ENCODE peak calls at places on chromosomes 3 and 15, in four cellular contexts. O is K562, H is HepG2, P is IMR-90. W is an unnamed sample.

GRCh38 chr3:101311676-101312075 is 8.7 kb downstream of the IMPG2 start:
- DNase-seq in O (no peak), P (no peak), H (no peak), W (no peak)

GRCh38 chr3:143757691-143758090 is 90.6 kb downstream of the SLC9A9 start:
- DNase-seq in H (no peak), P (no peak), O (no peak), W (no peak)

GRCh38 chr3:174846055-174846454 is 13.1 kb upstream of the NAALADL2 start:
- DNase-seq in O (no peak), H (no peak), P (no peak), W (no peak)

GRCh38 chr15:78170848-78171773 is 21.9 kb downstream of the IDH3A start:
- DNase-seq in P (no peak), H (no peak), O (no peak), W (no peak)

GRCh38 chr15:99106417-99107220 is 1.7 kb downstream of the SYNM start:
- DNase-seq in P (peak), O (no peak), H (no peak), W (no peak)

GRCh38 chr15:68668926-68669600 is 90.3 kb downstream of the CORO2B start:
- DNase-seq in P (no peak), O (no peak), H (no peak), W (no peak)

GRCh38 chr3:134351421-134351820 is 22.8 kb downstream of the AMOTL2 start:
- DNase-seq in O (no peak), H (no peak), P (no peak), W (no peak)

GRCh38 chr3:180744226-180744625 is 64.9 kb upstream of the CCDC39 start:
- DNase-seq in O (no peak), P (no peak), H (no peak), W (no peak)

GRCh38 chr3:120763601-120764000 is 21.1 kb downstream of the GTF2E1 start:
- DNase-seq in H (no peak), O (no peak), P (no peak), W (no peak)

GRCh38 chr15:81160312-81161214 is 26.5 kb downstream of the CFAP161 start:
- DNase-seq in P (peak), O (no peak), H (no peak), W (no peak)

GRCh38 chr15:52370010-52370409 is 74.4 kb upstream of the MYO5C start:
- DNase-seq in H (no peak), O (no peak), P (peak), W (no peak)

GRCh38 chr3:31004025-31004678 is 109.7 kb upstream of the GADL1 start:
- DNase-seq in P (peak), H (no peak), O (no peak), W (no peak)

GRCh38 chr3:173893066-173893465 is 495.5 kb downstream of the NLGN1 start:
- DNase-seq in H (no peak), O (no peak), P (peak), W (no peak)

GRCh38 chr3:87354399-87354798 is 78.0 kb upstream of the POU1F1 start:
- DNase-seq in O (no peak), P (no peak), H (no peak), W (no peak)

GRCh38 chr15:100111103-100112060 is 230.4 kb downstream of the ADAMTS17 start:
- DNase-seq in P (peak), O (peak), H (peak), W (no peak)

GRCh38 chr15:88695046-88695445 is 56.2 kb downstream of the ISG20 start:
- DNase-seq in P (no peak), H (no peak), O (no peak), W (no peak)

GRCh38 chr3:142808103-142808917 is 80.6 kb downstream of the PCOLCE2 start:
- DNase-seq in H (peak), P (peak), O (peak), W (peak)

GRCh38 chr15:42034628-42035177 is 13.9 kb upstream of the PLA2G4E start:
- DNase-seq in P (no peak), O (no peak), H (no peak), W (no peak)

GRCh38 chr15:40955141-40955903 is 2.1 kb downstream of the CHAC1 start:
- DNase-seq in O (no peak), P (no peak), H (no peak), W (no peak)

GRCh38 chr3:125003369-125003853 is 52.4 kb downstream of the HEG1 start:
- DNase-seq in H (peak), P (peak), O (no peak), W (no peak)

GRCh38 chr3:53139833-53140574 is 9.8 kb upstream of the RFT1 start:
- DNase-seq in H (no peak), O (no peak), P (peak), W (no peak)

GRCh38 chr3:160774172-160774571 is 18.1 kb downstream of the PPM1L start:
- DNase-seq in H (no peak), O (no peak), P (no peak), W (no peak)

GRCh38 chr3:160773722-160774121 is 17.7 kb downstream of the PPM1L start:
- DNase-seq in H (no peak), O (no peak), P (no peak), W (no peak)

GRCh38 chr3:160781429-160781828 is 25.4 kb downstream of the PPM1L start:
- DNase-seq in P (no peak), H (no peak), O (no peak), W (no peak)

GRCh38 chr3:160780246-160780645 is 24.2 kb downstream of the PPM1L start:
- DNase-seq in H (no peak), P (no peak), O (no peak), W (no peak)

DNA sequence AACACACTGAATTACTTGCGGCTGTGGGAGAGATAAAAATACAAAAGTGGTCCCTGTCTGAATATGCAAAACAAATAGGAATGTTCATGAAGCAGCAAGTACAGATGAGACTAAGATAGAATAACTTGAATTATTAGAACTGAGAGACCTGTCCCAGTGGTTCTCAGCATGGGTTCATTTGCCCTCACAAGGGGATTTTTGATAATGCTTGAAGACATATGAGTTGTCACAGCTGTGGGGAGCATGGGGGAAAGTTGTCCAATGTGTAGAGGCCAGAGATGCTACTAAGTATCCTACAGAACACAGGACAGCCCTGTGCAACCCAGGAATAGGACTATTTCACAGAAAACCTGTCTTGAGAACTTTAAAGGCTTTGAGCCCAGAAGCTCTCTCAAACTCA is 22.4 kb downstream of the PPM1L start:
- DNase-seq in O (no peak), P (no peak), H (no peak), W (no peak)
- TF ChIP-seq MAZ in O (no peak), P (no peak), H (no peak), W (no peak)

GRCh38 chr3:4067893-4068292 is 235.3 kb upstream of the SETMAR start:
- DNase-seq in O (no peak), P (no peak), H (no peak), W (no peak)

GRCh38 chr3:4069796-4070195 is 233.4 kb upstream of the SETMAR start:
- DNase-seq in P (no peak), O (no peak), H (no peak), W (no peak)

DNA sequence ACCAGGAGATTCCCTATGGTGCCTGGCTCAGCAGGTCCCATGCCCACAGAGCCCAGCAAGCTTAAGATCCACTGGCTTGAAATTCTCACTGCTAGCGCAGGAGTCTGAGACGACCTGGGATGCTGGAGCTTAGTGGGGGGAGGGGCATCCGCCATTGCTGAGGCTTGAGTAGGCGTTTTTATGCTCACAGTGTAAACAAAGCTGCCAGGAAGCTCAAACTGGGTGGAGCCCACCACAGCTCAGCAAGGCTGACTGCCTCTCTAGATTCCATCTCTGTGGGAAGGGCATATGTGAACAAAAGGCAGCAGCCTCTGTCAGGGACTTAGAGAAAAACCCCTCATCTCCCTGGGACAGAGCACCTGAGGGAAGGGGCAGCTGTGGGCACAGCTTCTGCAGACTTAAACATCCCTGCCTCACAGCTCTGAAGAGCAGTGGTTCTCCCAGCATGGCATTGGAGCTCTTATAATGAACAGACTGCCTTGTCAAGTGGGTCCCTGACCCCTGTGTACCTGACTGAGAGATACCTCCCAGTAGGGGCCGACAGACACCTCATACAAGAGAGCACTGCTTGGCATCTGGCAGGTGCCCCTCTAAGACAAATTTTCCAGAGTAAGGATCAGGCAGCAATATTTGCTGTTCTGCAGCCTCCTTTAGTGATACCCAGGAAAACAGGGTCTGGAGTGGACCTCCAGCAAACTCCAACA is 231.5 kb upstream of the SETMAR start:
- DNase-seq in H (no peak), O (peak), P (no peak), W (no peak)
- TF ChIP-seq MAZ in H (no peak), O (no peak), P (no peak), W (no peak)

GRCh38 chr15:73005032-73005431 is 47.2 kb upstream of the NEO1 start:
- DNase-seq in H (no peak), O (no peak), P (no peak), W (no peak)

GRCh38 chr15:72999586-72999985 is 52.7 kb upstream of the NEO1 start:
- DNase-seq in O (no peak), H (no peak), P (no peak), W (no peak)

GRCh38 chr15:73004462-73004861 is 47.8 kb upstream of the NEO1 start:
- DNase-seq in H (no peak), O (no peak), P (no peak), W (no peak)

GRCh38 chr15:73001840-73002239 is 50.4 kb upstream of the NEO1 start:
- DNase-seq in P (no peak), H (no peak), O (no peak), W (no peak)

GRCh38 chr15:73002509-73002908 is 49.8 kb upstream of the NEO1 start:
- DNase-seq in H (no peak), O (no peak), P (peak), W (no peak)
- TF ChIP-seq MAZ in H (no peak), O (no peak), P (no peak), W (no peak)

GRCh38 chr3:170095771-170096170 is 58.0 kb downstream of the GPR160 start:
- DNase-seq in O (no peak), H (no peak), P (no peak), W (no peak)

GRCh38 chr3:170102421-170102820 is 64.6 kb downstream of the GPR160 start:
- DNase-seq in P (no peak), H (no peak), O (no peak), W (no peak)

GRCh38 chr3:170096342-170096741 is 58.5 kb downstream of the GPR160 start:
- DNase-seq in H (no peak), O (no peak), P (no peak), W (no peak)

GRCh38 chr3:170100937-170101336 is 63.1 kb downstream of the GPR160 start:
- DNase-seq in P (no peak), H (no peak), O (no peak), W (no peak)

GRCh38 chr3:170098753-170099152 is 61.0 kb downstream of the GPR160 start:
- DNase-seq in O (no peak), H (no peak), P (peak), W (no peak)
- TF ChIP-seq MAZ in O (no peak), H (no peak), P (no peak), W (no peak)

DNA sequence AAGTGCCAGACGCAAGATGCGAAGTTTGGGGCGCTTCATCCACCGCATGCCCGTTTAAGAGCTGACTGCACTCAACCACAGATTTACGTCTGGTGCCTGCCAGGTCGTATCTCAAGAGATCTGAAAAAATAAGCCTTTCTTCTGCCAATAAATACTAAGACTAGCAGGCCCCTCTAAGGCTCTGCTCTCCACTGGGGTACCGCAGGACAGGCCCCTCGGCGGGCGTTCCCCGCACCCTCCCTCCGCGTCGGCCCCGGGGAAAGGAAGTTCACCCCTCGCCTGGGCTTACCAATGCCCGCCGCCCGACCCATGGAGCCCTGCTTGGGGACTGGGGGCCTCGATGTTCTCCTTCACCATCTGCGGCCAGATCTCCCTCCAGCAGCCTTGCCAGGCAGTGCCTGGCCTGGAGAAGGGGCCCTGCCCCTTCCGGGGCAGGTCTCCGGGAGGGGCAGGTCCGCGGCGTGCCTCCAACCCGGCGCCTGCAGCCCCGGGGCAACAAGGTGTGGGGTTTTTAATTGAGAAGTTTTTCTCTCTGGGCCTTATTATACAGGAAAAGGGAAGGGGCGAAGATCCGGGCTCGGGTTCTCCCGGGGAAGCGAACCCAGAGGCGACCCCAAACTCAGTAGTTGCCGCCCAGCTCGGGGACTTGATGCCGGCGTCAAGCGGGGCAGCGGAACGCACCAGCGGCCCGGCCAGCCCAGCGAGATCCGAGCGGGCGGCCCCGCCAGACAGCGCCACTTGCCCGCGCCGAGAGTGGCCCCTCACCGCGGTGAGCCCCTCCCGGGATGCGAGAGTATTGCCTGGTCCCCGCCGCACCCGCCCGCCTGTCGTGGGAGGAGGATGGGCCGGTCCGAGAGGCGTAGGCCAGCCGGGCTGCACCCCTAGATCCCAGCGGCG is 742 bp downstream of the GOLGA8B start:
- DNase-seq in H (no peak), P (peak), O (peak), W (peak)
- TF ChIP-seq MAZ in H (no peak), P (no peak), O (peak), W (no peak)

GRCh38 chr3:170811515-170811914 is 58.5 kb downstream of the RPL22L1 start:
- DNase-seq in P (peak), O (no peak), H (no peak), W (no peak)
- TF ChIP-seq MAZ in P (no peak), O (no peak), H (no peak), W (no peak)

DNA sequence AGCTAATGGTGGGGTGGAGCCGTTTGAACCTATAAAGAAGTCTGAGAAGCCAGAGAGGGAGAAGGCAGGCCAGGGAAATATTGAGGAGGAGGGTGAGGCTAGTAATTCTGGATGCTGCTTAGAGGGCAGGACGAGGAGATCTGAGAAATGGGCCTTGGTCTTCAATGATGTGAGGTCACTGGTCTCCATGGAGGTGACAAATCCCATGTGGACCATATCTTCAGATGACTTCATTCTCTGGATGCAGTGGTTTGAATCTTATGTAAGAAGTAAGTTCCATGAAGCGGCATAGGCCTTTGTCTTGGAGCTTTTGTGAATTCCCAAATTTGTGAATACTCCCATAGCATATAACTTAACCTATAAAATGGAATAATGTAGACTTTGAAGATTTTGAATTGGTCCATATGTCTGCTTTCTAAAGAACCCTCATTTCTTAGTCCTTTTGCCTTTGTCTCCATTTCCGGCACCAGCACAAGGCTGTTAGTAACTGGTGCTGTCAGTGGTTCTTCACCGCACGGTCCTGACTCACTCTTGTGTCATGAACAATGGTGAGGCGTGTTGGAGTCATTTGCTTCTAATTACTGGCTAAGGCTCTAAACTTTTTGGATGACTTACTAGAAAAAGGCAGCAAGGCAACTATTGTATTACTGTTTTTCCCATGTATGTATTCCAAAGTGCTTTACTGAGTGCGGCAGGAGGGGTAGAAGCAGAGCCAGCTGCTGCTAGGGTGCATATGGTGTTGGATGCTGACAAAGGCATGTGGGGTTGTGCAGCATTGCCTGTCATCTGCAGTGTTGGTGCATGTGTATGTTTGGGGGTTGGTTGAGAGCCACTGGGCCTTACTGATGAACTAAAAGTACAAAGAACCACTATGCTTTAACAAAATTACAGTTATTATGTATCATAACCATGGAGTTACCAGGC is 279.3 kb upstream of the C2CD4B start:
- DNase-seq in P (peak), H (no peak), O (no peak), W (no peak)
- TF ChIP-seq MAZ in P (no peak), H (no peak), O (no peak), W (no peak)